ENCODE peak calls at places on chromosomes 7 and 10, in six cellular contexts. T is IMR-90, B is ovary, A is adrenal gland, U is tibial nerve, V is K562. P is an unnamed sample. For H3K36me3 and H3K27me3, the result is how much of the 10 kb centered on the place peaks cover.

GRCh38 chr7:44990520-44991023 is 9.4 kb upstream of the CCM2 start:
- DNase-seq in U (no peak), B (no peak), T (peak), A (peak), V (no peak), P (no peak)

GRCh38 chr10:122521011-122521410 is 39.5 kb upstream of the DMBT1 start:
- DNase-seq in U (no peak), A (no peak), T (no peak), V (no peak), B (no peak), P (no peak)

GRCh38 chr7:150941351-150941982 is 36.7 kb downstream of the KCNH2 start:
- DNase-seq in V (no peak), B (no peak), A (no peak), T (no peak), U (no peak), P (no peak)

GRCh38 chr10:122999347-122999746 is 9.2 kb downstream of the IKZF5 start:
- DNase-seq in V (no peak), A (no peak), B (no peak), U (no peak), T (no peak), P (no peak)

GRCh38 chr10:29254123-29255046 is 34.5 kb upstream of the LYZL1 start:
- DNase-seq in T (no peak), V (peak), A (no peak), B (no peak), U (no peak), P (no peak)

GRCh38 chr7:142760071-142760642 is 10.6 kb upstream of the PRSS2 start:
- DNase-seq in B (no peak), T (no peak), U (no peak), V (no peak), A (no peak), P (no peak)

GRCh38 chr7:55964802-55965470 is 551 bp downstream of the NIPSNAP2 start:
- DNase-seq in U (peak), T (peak), A (peak), V (no peak), B (peak), P (peak)

GRCh38 chr10:87915406-87915805 is 52.0 kb downstream of the PTEN start:
- DNase-seq in A (no peak), T (no peak), U (no peak), B (no peak), V (no peak), P (no peak)

GRCh38 chr10:34526758-34527730 is 288.1 kb downstream of the PARD3 start:
- DNase-seq in V (no peak), T (peak), A (no peak), U (no peak), B (no peak), P (no peak)

GRCh38 chr7:42186181-42186580 is 50.8 kb downstream of the GLI3 start:
- DNase-seq in A (no peak), V (peak), T (no peak), U (no peak), B (no peak), P (no peak)

GRCh38 chr7:15219758-15220157 is 317.2 kb upstream of the DGKB start:
- DNase-seq in V (no peak), T (no peak), A (no peak), U (no peak), B (no peak), P (no peak)

GRCh38 chr10:50830066-50830465 is 55.4 kb downstream of the A1CF start:
- DNase-seq in V (no peak), T (no peak), B (no peak), U (no peak), A (no peak), P (no peak)

GRCh38 chr7:127833641-127834040 is 181.6 kb downstream of the SND1 start:
- DNase-seq in U (no peak), A (no peak), B (no peak), T (peak), V (no peak), P (no peak)

GRCh38 chr10:110003524-110003885 is 4.3 kb upstream of the ADD3 start:
- DNase-seq in V (no peak), T (no peak), U (no peak), B (no peak), A (no peak), P (no peak)

GRCh38 chr10:78277734-78278404 is 244.2 kb downstream of the RPS24 start:
- DNase-seq in T (peak), A (peak), U (no peak), V (no peak), B (no peak), P (no peak)
- TF ChIP-seq POLR2A in T (no peak), A (no peak), U (no peak), V (no peak), B (no peak), P (no peak)

GRCh38 chr7:130936202-130936931 is 202.4 kb upstream of the KLF14 start:
- DNase-seq in B (no peak), T (no peak), U (no peak), V (no peak), A (no peak), P (no peak)
- H3K36me3 ChIP-seq in B (under half), T (under half), U (under half), V (under half), A (under half), P (under half)

DNA sequence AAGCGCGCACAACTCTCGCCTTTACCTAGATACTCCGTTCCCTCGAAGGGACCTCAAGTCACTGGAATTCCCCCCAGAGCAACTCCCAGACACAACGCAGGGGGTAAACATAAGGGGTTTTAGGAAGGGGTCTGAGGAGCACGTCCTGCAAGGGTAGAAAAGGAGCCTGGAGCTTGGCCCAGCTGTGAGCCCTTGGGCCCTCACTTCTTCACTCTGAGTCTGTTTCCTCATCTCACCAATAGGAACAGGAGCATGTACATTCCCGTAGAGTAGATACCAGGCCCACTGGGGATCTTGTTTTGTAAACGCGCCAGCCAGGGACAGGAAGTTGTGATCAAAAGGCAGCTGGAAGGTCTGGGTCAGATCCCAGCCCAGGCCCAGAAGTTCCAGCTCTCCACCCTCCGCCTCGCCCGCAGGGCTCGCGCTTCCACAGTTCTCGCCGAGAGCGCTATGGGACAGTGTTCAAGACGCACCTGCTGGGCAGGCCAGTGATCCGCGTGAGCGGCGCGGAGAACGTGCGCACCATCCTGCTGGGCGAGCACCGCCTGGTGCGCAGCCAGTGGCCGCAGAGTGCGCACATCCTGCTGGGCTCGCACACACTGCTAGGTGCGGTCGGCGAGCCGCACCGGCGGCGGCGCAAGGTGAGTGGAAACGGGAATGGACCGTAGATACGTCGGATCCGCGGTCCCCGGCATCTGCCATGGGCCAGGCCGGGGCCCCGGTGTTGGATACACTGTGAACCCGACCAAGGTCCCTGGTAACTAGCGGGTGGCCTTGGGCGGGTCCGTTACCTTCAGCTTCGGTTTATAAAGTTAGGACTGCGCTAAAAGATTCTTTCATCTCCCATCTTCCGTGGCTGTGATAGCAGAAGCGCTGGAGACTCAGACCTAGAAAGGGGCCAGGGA is 1.2 kb downstream of the CYP26C1 start:
- DNase-seq in U (no peak), V (no peak), T (peak), A (no peak), B (no peak), P (no peak)
- H3K27me3 ChIP-seq in U (half or more), V (under half), T (half or more), A (under half), B (under half), P (under half)

DNA sequence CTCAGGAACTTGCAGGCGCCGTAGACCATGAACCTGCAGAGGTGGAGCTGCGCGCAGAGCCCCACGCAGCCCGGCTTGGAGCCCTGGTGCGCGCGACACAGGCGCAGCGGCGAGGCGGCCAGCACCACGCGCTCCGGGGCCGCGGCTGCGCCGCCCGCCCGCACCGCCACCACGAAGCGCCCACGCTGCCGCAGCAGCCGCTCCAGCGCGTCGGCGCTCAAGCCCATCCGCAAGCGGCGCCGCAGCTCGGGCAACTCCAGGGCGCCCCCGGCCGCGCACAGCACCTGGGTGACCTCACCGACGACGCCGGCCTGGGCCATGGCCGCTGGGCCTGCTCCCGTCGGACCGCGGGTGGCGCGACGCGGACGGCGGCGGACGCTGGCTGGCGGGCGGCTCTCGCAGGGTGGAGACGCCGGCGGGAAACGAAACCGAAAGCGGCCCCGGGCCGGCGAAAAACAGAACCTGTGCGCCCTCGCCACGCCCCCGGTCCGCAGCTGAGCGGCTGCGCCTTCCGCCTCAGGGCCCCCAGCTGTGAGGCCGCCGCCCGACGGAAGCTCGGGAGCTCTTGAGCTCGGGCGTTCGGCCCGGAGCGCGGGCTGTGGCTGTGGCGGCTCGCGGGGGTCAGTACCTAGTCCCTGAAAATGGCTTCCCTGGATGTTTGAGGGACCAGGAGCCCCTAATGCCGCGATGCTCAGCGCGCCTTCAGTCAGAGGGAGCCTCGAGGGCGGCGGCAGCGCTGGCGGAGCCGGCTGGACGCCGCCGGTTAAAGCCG is at the start of gene PARP12:
- DNase-seq in A (peak), V (peak), B (peak), U (peak), T (peak), P (peak)
- TF ChIP-seq POLR2A in A (peak), V (peak), B (no peak), U (peak), T (peak), P (peak)

GRCh38 chr7:18548569-18548968 is 53.0 kb downstream of the HDAC9 start:
- DNase-seq in U (no peak), A (no peak), B (no peak), T (no peak), V (no peak), P (no peak)

GRCh38 chr7:18541871-18542212 is 46.3 kb downstream of the HDAC9 start:
- DNase-seq in V (no peak), T (no peak), U (no peak), A (no peak), B (no peak), P (no peak)

GRCh38 chr7:18550574-18550973 is 55.0 kb downstream of the HDAC9 start:
- DNase-seq in V (no peak), U (no peak), B (no peak), A (no peak), T (no peak), P (no peak)

GRCh38 chr7:18547509-18548187 is 52.1 kb downstream of the HDAC9 start:
- DNase-seq in B (no peak), T (no peak), V (no peak), A (no peak), U (no peak), P (no peak)

DNA sequence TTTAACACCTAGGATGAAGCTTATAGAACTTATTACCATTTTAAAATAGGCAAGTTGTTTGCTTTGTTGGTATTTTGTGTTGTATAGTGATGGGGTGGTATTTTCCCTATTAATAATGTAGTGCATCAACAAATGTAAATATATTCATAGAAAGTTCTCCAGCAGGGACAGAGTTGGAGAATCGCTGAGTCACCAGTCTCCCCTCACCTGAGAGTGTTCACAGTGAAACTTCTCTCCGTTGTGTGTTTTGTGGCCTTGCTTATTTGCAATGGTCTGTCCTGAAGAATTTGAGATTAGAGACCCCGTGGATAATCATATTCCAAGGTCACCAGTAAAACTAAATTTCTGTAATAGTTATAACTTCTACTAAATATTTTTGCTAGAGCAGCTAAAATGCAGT is 51.0 kb downstream of the HDAC9 start:
- DNase-seq in T (no peak), B (no peak), V (no peak), U (no peak), A (no peak), P (no peak)
- H3K36me3 ChIP-seq in T (under half), B (under half), V (under half), U (under half), A (under half), P (under half)

GRCh38 chr10:100731603-100732596 is 13.5 kb upstream of the PAX2 start:
- DNase-seq in T (no peak), B (no peak), V (no peak), U (no peak), A (no peak), P (peak)
- H3K27me3 ChIP-seq in T (half or more), B (under half), V (under half), U (half or more), A (half or more), P (half or more)

DNA sequence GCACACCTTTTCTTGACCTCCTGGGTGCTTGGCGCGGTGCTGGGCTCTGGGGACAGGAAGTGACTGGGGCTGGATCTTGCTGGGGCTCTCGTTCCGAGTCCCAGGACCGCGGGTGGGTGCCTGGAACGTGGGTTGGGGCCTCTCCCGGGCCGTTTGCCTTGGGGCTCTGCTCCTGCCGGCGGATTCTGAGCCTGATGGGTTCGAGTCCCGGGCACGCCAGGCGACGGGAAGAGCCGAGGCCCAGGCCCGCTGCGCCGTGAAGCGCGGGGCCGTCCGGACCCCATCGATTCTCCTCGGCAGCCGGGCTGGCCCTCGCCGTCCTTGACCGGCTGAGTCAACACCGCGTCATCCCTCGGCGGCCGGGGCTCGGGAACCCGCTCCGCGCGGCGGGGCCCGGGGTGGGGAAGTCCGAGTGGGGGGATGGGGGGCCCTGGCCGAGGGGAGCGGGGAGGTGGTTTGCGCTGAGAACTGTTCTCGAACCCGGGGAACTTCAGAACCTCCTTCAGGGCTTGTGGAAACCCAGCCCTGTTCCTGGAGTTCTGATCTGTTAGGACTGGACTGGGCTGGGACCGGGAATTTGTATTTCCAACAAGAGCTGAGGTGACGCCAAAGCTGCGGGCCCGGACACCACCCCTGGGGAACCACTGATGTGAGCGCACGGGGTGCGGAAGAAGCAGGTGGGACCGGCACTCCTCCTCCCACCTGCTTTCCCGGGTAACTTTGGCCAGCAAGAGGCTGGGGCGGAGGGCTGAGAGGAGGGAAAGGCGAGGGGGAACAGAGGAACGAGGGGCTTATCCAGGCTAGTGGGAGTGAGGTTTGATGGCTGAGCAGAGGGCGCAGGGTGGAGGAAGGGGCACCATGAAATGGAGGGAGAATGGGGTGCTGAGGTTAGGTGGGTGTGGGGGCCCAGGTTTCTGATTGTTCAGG is 6.2 kb downstream of the HHEX start:
- DNase-seq in T (peak), A (peak), V (peak), B (peak), U (no peak), P (no peak)
- TF ChIP-seq POLR2A in T (peak), A (peak), V (peak), B (no peak), U (no peak), P (no peak)

DNA sequence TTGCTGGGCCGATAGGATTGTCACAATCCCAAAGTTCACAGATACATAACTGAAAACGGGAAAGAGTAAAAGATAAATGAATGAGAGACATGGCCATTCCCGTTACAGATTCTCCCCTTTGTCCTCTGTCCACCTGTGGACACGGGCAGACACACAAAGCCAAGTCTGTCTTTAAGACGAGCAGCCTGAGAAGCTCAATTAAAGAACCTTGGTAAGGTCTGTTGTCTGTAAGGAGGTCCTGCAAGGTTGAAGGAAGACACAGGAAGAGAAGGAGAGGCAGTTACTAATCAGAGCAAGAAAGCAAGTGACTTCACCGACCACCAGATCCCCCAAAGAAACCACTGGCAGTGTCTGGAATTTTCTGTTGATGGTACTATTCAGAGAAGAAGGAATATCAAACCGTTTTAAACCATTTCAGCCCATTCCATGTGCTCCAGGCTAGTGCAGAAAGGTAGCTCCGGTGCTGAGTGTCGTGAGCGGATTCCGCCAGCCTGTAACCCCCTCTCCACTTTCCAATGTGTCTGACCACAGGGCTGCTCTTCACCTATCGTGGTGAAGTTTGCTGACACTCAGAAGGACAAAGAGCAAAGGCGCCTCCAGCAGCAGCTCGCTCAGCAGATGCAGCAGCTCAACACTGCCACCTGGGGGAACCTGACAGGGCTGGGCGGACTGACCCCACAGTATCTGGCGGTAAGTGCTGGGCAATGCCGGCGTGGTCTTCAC is 252.6 kb downstream of the CELF2 start:
- DNase-seq in U (peak), T (peak), V (peak), A (peak), B (peak), P (peak)
- H3K36me3 ChIP-seq in U (half or more), T (under half), V (under half), A (under half), B (under half), P (under half)

P was measured in upper lobe of left lung.